ENCODE peak calls at places on chromosomes 6 and 20, in six cellular contexts. V, R, T, H, K and J are unnamed samples.

GRCh38 chr6:85490516-85491248 is 40.8 kb downstream of the NT5E start:
- DNase-seq in V (no peak), R (peak), T (no peak), H (no peak), K (no peak), J (peak)

GRCh38 chr6:134146268-134147032 is 94.0 kb upstream of the SLC2A12 start:
- DNase-seq in V (no peak), R (no peak), T (peak), H (no peak), K (no peak), J (no peak)

GRCh38 chr6:24845578-24845977 is 46.9 kb upstream of the ARMH2 start:
- DNase-seq in V (no peak), R (no peak), T (no peak), H (no peak), K (no peak), J (no peak)

GRCh38 chr6:4692664-4693063 is 83.5 kb upstream of the CDYL start:
- DNase-seq in V (no peak), R (no peak), T (no peak), H (no peak), K (no peak), J (no peak)

GRCh38 chr6:168648240-168648639 is 207.3 kb downstream of the SMOC2 start:
- DNase-seq in V (no peak), R (peak), T (no peak), H (peak), K (no peak), J (no peak)

GRCh38 chr20:25218109-25218486 is 22.6 kb downstream of the ENTPD6 start:
- DNase-seq in V (no peak), R (no peak), T (no peak), H (no peak), K (no peak), J (no peak)

GRCh38 chr6:135411339-135411738 is 86.2 kb downstream of the AHI1 start:
- DNase-seq in V (no peak), R (no peak), T (no peak), H (no peak), K (no peak), J (no peak)

GRCh38 chr6:228881-229651 is 63.2 kb upstream of the DUSP22 start:
- DNase-seq in V (no peak), R (no peak), T (no peak), H (no peak), K (no peak), J (no peak)

GRCh38 chr20:11585752-11586352 is 331.8 kb upstream of the BTBD3 start:
- DNase-seq in V (no peak), R (peak), T (peak), H (peak), K (no peak), J (peak)

GRCh38 chr20:2750343-2751251 is 49.8 kb downstream of the CPXM1 start:
- DNase-seq in V (no peak), R (no peak), T (peak), H (no peak), K (no peak), J (peak)

GRCh38 chr6:118788702-118789101 is 105.2 kb upstream of the ASF1A start:
- DNase-seq in V (no peak), R (no peak), T (no peak), H (no peak), K (no peak), J (no peak)

GRCh38 chr6:18406955-18407738 is 20.0 kb downstream of the RNF144B start:
- DNase-seq in V (no peak), R (no peak), T (no peak), H (no peak), K (no peak), J (no peak)

GRCh38 chr6:134424131-134424794 is 106.4 kb upstream of the SGK1 start:
- DNase-seq in V (no peak), R (no peak), T (no peak), H (no peak), K (no peak), J (peak)

GRCh38 chr6:136720045-136720760 is 72.1 kb downstream of the MAP3K5 start:
- DNase-seq in V (no peak), R (no peak), T (no peak), H (no peak), K (no peak), J (no peak)

GRCh38 chr20:57329608-57330221 is at the start of gene SPO11:
- DNase-seq in V (no peak), R (no peak), T (peak), H (no peak), K (peak), J (no peak)
- TF ChIP-seq CTCF in V (no peak), R (no peak), T (peak), H (no peak), K (peak), J (no peak)

DNA sequence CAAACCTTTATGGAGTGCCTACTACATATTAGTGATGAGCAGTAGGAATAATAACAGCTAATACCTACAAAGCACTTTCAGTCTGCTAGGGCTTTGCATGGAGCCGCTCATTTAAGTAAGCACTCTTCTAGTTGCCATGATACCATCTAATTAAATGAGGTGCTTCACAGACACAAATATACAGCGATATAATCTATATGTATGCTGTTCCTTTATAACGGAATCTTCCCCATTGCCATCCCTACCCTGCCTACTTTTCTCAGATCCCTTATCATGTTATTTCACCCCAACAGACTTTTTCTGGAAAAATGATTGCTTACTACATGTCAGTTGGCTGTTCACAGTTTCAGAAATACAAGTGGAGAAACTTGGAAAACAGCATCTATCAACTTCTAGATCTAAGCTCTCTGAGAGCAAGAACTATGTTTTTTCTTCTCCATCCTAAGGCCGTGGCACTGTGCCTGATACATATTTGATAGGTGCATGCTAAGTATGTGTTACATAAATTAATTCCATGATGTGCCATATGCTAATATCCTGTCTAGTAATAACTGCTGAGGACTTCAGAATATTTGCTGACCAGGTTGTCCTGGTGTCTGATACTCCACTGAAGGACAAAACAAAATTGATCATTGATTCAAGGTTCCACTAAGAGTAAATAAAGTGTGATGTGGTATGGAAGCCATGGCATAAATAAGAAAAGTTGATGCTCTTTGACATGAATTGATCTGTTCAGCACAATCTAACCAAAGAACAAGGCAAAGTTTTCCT is 124.6 kb downstream of the GMPR start:
- DNase-seq in V (no peak), R (no peak), T (no peak), H (no peak), K (no peak), J (no peak)
- TF ChIP-seq CTCF in V (no peak), R (no peak), T (no peak), H (no peak), K (no peak), J (no peak)

DNA sequence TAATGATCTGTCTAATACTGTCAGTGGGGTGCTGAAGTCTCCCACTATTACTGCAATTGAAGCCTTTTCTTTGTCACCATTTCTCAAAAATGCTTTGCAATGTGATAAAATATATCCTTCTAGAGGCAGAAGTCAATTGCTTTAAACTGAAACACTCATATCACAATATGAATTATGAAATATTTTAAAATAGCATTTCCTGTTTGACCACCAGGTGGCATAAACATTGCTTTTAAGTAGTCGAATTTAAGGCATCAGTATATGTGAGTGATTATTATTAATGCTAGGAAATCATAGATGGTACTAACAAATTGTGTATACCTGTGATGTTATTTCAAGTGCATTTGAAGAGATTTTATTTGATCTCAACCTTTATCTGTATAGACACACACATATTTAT is 87.5 kb downstream of the MEI4 start:
- DNase-seq in V (no peak), R (no peak), T (no peak), H (no peak), K (no peak), J (peak)
- TF ChIP-seq CTCF in V (peak), R (peak), T (peak), H (no peak), K (peak), J (peak)

GRCh38 chr20:62572980-62573379 is 69.3 kb upstream of the SLCO4A1 start:
- DNase-seq in V (no peak), R (no peak), T (peak), H (no peak), K (no peak), J (no peak)

GRCh38 chr20:62570403-62570802 is 71.9 kb upstream of the SLCO4A1 start:
- DNase-seq in V (no peak), R (no peak), T (no peak), H (no peak), K (no peak), J (no peak)

GRCh38 chr20:62570897-62571666 is 71.2 kb upstream of the SLCO4A1 start:
- DNase-seq in V (no peak), R (no peak), T (no peak), H (no peak), K (no peak), J (no peak)

GRCh38 chr20:62569615-62570014 is 72.7 kb upstream of the SLCO4A1 start:
- DNase-seq in V (no peak), R (no peak), T (no peak), H (no peak), K (no peak), J (no peak)

GRCh38 chr20:62571667-62572344 is 70.5 kb upstream of the SLCO4A1 start:
- DNase-seq in V (no peak), R (peak), T (no peak), H (no peak), K (no peak), J (no peak)
- TF ChIP-seq CTCF in V (no peak), R (no peak), T (peak), H (no peak), K (no peak), J (no peak)